ENCODE peak calls at places on chromosomes 1 and 21, in nine cellular contexts. K is activated T-cell treated with anti-CD3 and anti-CD28 coated beads, Interleukin-2, amount 50 U/mL, for 72 hours; O is sciatic nerve; F is NCI-H446 treated with DMSO at 0.1 percent for 48 hours; I is LoVo; L is heart right ventricle; B is IMR-90; D is fibroblast of mammary gland; A is transverse colon. V is an unnamed sample.

GRCh38 chr1:243917863-243918565 is 68.0 kb upstream of the AKT3 start:
- DNase-seq in K (no peak), L (peak), B (peak), I (no peak), F (no peak), D (peak), A (no peak), O (no peak), V (no peak)

GRCh38 chr21:26707241-26707640 is 134.2 kb upstream of the CYYR1 start:
- DNase-seq in K (no peak), F (no peak), L (no peak), I (no peak), O (no peak), D (no peak), A (no peak), B (no peak), V (no peak)

GRCh38 chr1:25474439-25475047 is 43.8 kb downstream of the MACO1 start:
- DNase-seq in F (no peak), L (no peak), I (no peak), O (no peak), K (no peak), B (no peak), D (no peak), A (no peak), V (no peak)

GRCh38 chr1:31798433-31799195 is 17.2 kb downstream of the SPOCD1 start:
- DNase-seq in L (no peak), O (peak), B (peak), K (peak), D (peak), F (no peak), I (peak), A (peak), V (peak)

GRCh38 chr1:108584320-108584968 is 24.5 kb downstream of the EEIG2 start:
- DNase-seq in F (no peak), L (no peak), A (no peak), K (no peak), D (no peak), I (peak), O (no peak), B (no peak), V (no peak)

GRCh38 chr1:226128487-226129075 is 58.0 kb downstream of the ACBD3 start:
- DNase-seq in L (no peak), A (no peak), F (no peak), B (peak), O (peak), K (no peak), I (peak), D (peak), V (peak)

GRCh38 chr1:231590453-231591198 is 36.0 kb upstream of the DISC1 start:
- DNase-seq in B (peak), F (no peak), I (peak), D (peak), A (peak), O (peak), L (peak), K (peak), V (peak)

GRCh38 chr1:173477286-173478098 is at the start of gene PRDX6:
- DNase-seq in L (peak), B (peak), K (peak), O (peak), I (peak), D (peak), A (peak), F (peak), V (peak)

GRCh38 chr1:117146570-117147340 is 25.2 kb upstream of the TRIM45 start:
- DNase-seq in K (no peak), A (no peak), F (peak), D (peak), I (peak), L (no peak), B (peak), O (no peak), V (peak)

GRCh38 chr1:178713270-178713669 is 11.8 kb upstream of the RALGPS2 start:
- DNase-seq in I (no peak), F (no peak), O (no peak), A (no peak), L (no peak), B (no peak), D (peak), K (no peak), V (no peak)

GRCh38 chr1:236107121-236107907 is 35.0 kb upstream of the GPR137B start:
- DNase-seq in D (no peak), I (no peak), A (no peak), F (no peak), B (no peak), L (no peak), O (no peak), K (no peak), V (no peak)